ENCODE peak calls at places on chromosomes 6 and 20, in ten cellular contexts. P, T, R, K, A, Z, S, E, I and O are unnamed samples. For H3K9me3 and H3K4me1, the result is how much of the 10 kb centered on the place peaks cover.

GRCh38 chr20:20897922-20898321 is 185.5 kb upstream of the RALGAPA2 start:
- DNase-seq in Z (peak), E (no peak), S (no peak), T (no peak), P (no peak), A (no peak), R (no peak), I (no peak), K (no peak), O (no peak)

GRCh38 chr6:7262037-7262461 is 51.0 kb downstream of the SSR1 start:
- DNase-seq in A (no peak), K (peak), Z (no peak), E (no peak), S (no peak), I (no peak), P (no peak), R (peak), T (peak), O (no peak)

GRCh38 chr6:159067334-159067733 is 22.5 kb upstream of the TAGAP start:
- DNase-seq in S (no peak), K (peak), A (no peak), P (no peak), I (no peak), T (no peak), R (peak), Z (no peak), E (no peak), O (no peak)

GRCh38 chr20:45345104-45345936 is 2.9 kb downstream of the SDC4 start:
- DNase-seq in I (no peak), P (peak), A (peak), Z (no peak), T (peak), S (no peak), K (peak), R (peak), E (peak), O (no peak)

GRCh38 chr20:58668901-58669286 is 17.8 kb downstream of the STX16 start:
- DNase-seq in P (no peak), R (no peak), S (no peak), K (no peak), E (no peak), A (no peak), T (no peak), Z (no peak), I (no peak), O (no peak)

GRCh38 chr6:6751615-6752014 is 163.1 kb downstream of the LY86 start:
- DNase-seq in E (no peak), Z (no peak), R (peak), A (peak), S (peak), P (peak), K (no peak), T (peak), I (peak), O (no peak)

GRCh38 chr6:155701342-155701741 is 245.7 kb upstream of the NOX3 start:
- DNase-seq in Z (no peak), P (no peak), S (no peak), E (no peak), K (no peak), A (no peak), R (no peak), T (no peak), I (no peak), O (no peak)

GRCh38 chr20:373171-373890 is 7.2 kb upstream of the TRIB3 start:
- DNase-seq in S (no peak), P (no peak), A (peak), K (peak), R (no peak), T (peak), I (peak), Z (no peak), E (peak), O (peak)

GRCh38 chr6:127606131-127606562 is 29.2 kb downstream of the C6orf58 start:
- DNase-seq in Z (peak), P (no peak), T (no peak), S (no peak), E (peak), A (no peak), R (no peak), I (peak), K (peak), O (peak)

GRCh38 chr6:11785953-11786579 is 7.5 kb upstream of the ADTRP start:
- DNase-seq in I (no peak), T (peak), E (no peak), K (no peak), P (no peak), S (peak), Z (no peak), R (peak), A (no peak), O (peak)

GRCh38 chr6:17831135-17831534 is 124.4 kb upstream of the NUP153 start:
- DNase-seq in R (no peak), I (no peak), P (no peak), A (peak), K (peak), E (peak), S (no peak), T (no peak), Z (no peak), O (no peak)

GRCh38 chr6:110180228-110181008 is at the start of gene CDC40:
- DNase-seq in S (peak), P (peak), R (peak), E (peak), K (no peak), T (peak), I (no peak), A (peak), Z (no peak), O (peak)

GRCh38 chr6:126147416-126147815 is 161.1 kb downstream of the TRMT11 start:
- DNase-seq in A (no peak), T (no peak), R (no peak), K (no peak), Z (no peak), P (no peak), S (no peak), E (no peak), I (no peak), O (no peak)

GRCh38 chr6:126152346-126152745 is 166.0 kb downstream of the TRMT11 start:
- DNase-seq in I (no peak), A (no peak), T (no peak), E (no peak), S (no peak), K (no peak), Z (no peak), R (no peak), P (no peak), O (no peak)

GRCh38 chr6:126153661-126154060 is 167.3 kb downstream of the TRMT11 start:
- DNase-seq in T (no peak), K (no peak), P (no peak), R (no peak), S (no peak), Z (no peak), E (no peak), A (no peak), I (no peak), O (no peak)

GRCh38 chr6:126145386-126145785 is 159.0 kb downstream of the TRMT11 start:
- DNase-seq in T (no peak), P (no peak), I (no peak), R (no peak), Z (no peak), S (no peak), A (no peak), K (no peak), E (no peak), O (no peak)

GRCh38 chr6:126148853-126149252 is 162.5 kb downstream of the TRMT11 start:
- DNase-seq in A (no peak), I (no peak), T (no peak), R (no peak), P (no peak), E (no peak), K (no peak), Z (no peak), S (no peak), O (no peak)
- H3K4me3 ChIP-seq in A (no peak), I (no peak), T (no peak), R (no peak), P (no peak), E (no peak), K (no peak), Z (no peak), S (no peak), O (no peak)

GRCh38 chr6:148650941-148651540 is 95.8 kb upstream of the UST start:
- DNase-seq in S (no peak), R (no peak), I (no peak), Z (no peak), P (no peak), A (peak), E (peak), T (no peak), K (no peak), O (no peak)
- H3K9me3 ChIP-seq in S (under half), R (under half), I (under half), Z (under half), P (under half), A (under half), E (under half), T (under half), K (under half), O (under half)

GRCh38 chr20:25586877-25587276 is 1.5 kb upstream of the NINL start:
- DNase-seq in E (no peak), Z (no peak), K (no peak), S (no peak), I (no peak), A (no peak), R (no peak), T (no peak), P (peak), O (no peak)
- H3K4me1 ChIP-seq in E (under half), Z (under half), K (under half), S (under half), I (under half), A (under half), R (under half), T (under half), P (under half), O (under half)

DNA sequence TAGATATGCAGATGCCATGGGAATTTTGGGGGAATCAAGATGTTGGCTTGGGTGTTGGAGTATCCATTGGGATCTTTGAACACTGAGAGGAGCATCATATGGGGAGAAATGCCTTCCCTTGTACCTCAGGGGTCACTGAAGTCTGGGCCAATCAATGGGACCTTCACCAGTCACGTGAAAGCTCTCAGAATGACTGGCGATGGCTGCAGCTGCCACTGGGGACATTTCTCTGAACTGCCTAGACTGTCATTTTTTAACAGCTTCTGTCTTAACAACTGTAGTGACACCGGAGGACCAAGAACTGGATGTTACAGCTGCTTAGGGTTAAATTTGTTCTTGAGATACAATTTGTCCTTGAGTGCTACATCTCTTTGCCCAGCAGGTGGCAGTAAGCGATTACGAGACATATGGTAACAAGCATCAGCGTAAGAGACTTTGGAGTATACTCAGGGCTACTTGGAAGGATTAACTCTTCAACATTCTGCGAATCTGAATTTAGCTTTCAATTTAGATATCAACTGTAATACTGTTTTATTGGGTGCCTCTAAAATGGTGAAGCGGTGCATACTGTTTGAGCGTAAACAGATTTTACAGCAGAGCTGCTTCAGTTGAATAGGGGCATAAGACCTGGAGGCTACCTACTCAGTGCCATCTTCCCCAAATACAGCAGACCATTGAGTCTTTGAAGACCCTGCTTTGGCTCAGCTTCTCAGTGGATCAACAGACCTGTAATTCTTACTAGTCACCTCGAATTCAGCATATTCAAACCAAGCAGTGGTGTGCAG is 36.0 kb downstream of the CCN2 start:
- DNase-seq in A (peak), I (peak), R (peak), T (no peak), S (peak), E (peak), K (peak), P (no peak), Z (peak), O (peak)
- H3K4me3 ChIP-seq in A (no peak), I (no peak), R (no peak), T (peak), S (no peak), E (peak), K (no peak), P (no peak), Z (no peak), O (no peak)

GRCh38 chr6:168373389-168373788 is 53.8 kb upstream of the DACT2 start:
- DNase-seq in S (no peak), I (no peak), Z (no peak), T (peak), R (no peak), A (no peak), K (no peak), P (peak), E (no peak), O (no peak)

GRCh38 chr6:168374051-168374502 is 54.5 kb upstream of the DACT2 start:
- DNase-seq in S (no peak), P (peak), A (no peak), K (no peak), Z (no peak), T (peak), E (no peak), I (no peak), R (no peak), O (no peak)

GRCh38 chr6:168371635-168371988 is 52.0 kb upstream of the DACT2 start:
- DNase-seq in Z (no peak), T (no peak), K (no peak), S (no peak), P (no peak), A (no peak), I (no peak), E (no peak), R (no peak), O (no peak)

GRCh38 chr6:168371989-168372711 is 52.6 kb upstream of the DACT2 start:
- DNase-seq in P (peak), Z (no peak), T (peak), S (no peak), R (no peak), E (no peak), K (no peak), A (no peak), I (no peak), O (no peak)

GRCh38 chr6:168372871-168373270 is 53.3 kb upstream of the DACT2 start:
- DNase-seq in R (peak), E (no peak), K (no peak), S (no peak), Z (no peak), T (peak), I (no peak), A (no peak), P (peak), O (no peak)
- H3K9me3 ChIP-seq in R (under half), E (under half), K (under half), S (under half), Z (under half), T (under half), I (under half), A (under half), P (under half), O (under half)

GRCh38 chr6:37242042-37242428 is 15.5 kb upstream of the TBC1D22B start:
- DNase-seq in R (no peak), S (no peak), P (no peak), T (no peak), A (no peak), Z (no peak), K (no peak), I (no peak), E (no peak), O (no peak)
- H3K4me1 ChIP-seq in R (under half), S (under half), P (under half), T (half or more), A (under half), Z (under half), K (under half), I (under half), E (half or more), O (under half)

GRCh38 chr20:14334306-14334930 is 3.0 kb downstream of the FLRT3 start:
- DNase-seq in I (no peak), Z (peak), A (no peak), T (no peak), K (peak), E (peak), R (no peak), S (no peak), P (no peak), O (no peak)

GRCh38 chr20:14335122-14335521 is 2.3 kb downstream of the FLRT3 start:
- DNase-seq in R (no peak), P (no peak), T (no peak), E (peak), S (no peak), I (no peak), K (no peak), A (no peak), Z (no peak), O (no peak)

GRCh38 chr20:14333734-14334133 is 3.7 kb downstream of the FLRT3 start:
- DNase-seq in Z (no peak), I (no peak), R (no peak), A (no peak), T (no peak), P (no peak), E (no peak), K (no peak), S (no peak), O (no peak)

GRCh38 chr20:14332796-14333345 is 4.5 kb downstream of the FLRT3 start:
- DNase-seq in A (no peak), I (no peak), P (no peak), R (no peak), E (peak), K (no peak), Z (no peak), S (no peak), T (no peak), O (no peak)

DNA sequence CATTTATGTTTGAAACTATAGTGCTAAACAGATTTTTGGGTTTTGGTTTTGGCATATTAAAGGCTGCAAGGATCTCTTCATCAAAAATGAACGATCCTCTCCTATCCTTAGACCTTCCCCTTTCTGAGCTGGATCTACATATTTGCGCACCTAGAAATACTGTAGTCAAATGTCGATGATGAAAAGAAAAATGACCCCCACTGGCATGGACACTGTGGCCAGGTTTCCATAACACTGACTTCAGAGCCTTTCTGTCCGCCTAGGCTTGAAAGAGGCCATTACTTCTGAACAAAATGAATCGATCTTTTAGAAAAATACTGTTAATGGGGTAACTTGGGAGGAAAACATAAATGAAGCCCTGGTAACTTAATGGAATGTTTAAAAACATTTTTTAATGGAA is 5.7 kb downstream of the FLRT3 start:
- DNase-seq in T (no peak), A (no peak), K (no peak), R (no peak), I (no peak), S (no peak), Z (no peak), E (no peak), P (no peak), O (no peak)
- H3K4me3 ChIP-seq in T (no peak), A (no peak), K (peak), R (no peak), I (no peak), S (no peak), Z (no peak), E (no peak), P (peak), O (no peak)